ENCODE peak calls at places on chromosome X, in six cellular contexts. I is GM06990, R is nephron progenitor cell, O is kidney, E is progenitor cell of endocrine pancreas, D is heart left ventricle. M is an unnamed sample.

GRCh38 chrX:129732857-129733256 is 5.9 kb upstream of the XPNPEP2 start:
- DNase-seq in I (no peak), R (no peak), O (no peak), E (no peak), D (no peak), M (no peak)

GRCh38 chrX:46831620-46832327 is 5.1 kb upstream of the RP2 start:
- DNase-seq in I (no peak), R (no peak), O (no peak), E (no peak), D (no peak), M (no peak)

GRCh38 chrX:71103110-71103983 is 3.2 kb downstream of the CXorf65 start:
- DNase-seq in I (peak; percentile 57), R (peak; percentile 48), O (no peak), E (no peak), D (no peak), M (no peak)

GRCh38 chrX:105260291-105261043 is 40.0 kb upstream of the TEX13A start:
- DNase-seq in I (no peak), R (no peak), O (no peak), E (no peak), D (peak; percentile 22), M (no peak)

GRCh38 chrX:150202641-150203248 is 160.4 kb upstream of the MAMLD1 start:
- DNase-seq in I (no peak), R (no peak), O (no peak), E (no peak), D (no peak), M (peak; percentile 27)

GRCh38 chrX:12919620-12920019 is 13.2 kb downstream of the TLR8 start:
- DNase-seq in I (no peak), R (no peak), O (no peak), E (no peak), D (no peak), M (no peak)

GRCh38 chrX:153670748-153671588 is 2.6 kb downstream of the PNCK start:
- DNase-seq in I (no peak), R (no peak), O (peak; percentile 66), E (no peak), D (no peak), M (peak; percentile 9)

GRCh38 chrX:1928805-1929204 is 313.9 kb downstream of the ASMT start:
- DNase-seq in I (no peak), R (no peak), O (no peak), E (no peak), D (no peak), M (peak; percentile 2)

DNA sequence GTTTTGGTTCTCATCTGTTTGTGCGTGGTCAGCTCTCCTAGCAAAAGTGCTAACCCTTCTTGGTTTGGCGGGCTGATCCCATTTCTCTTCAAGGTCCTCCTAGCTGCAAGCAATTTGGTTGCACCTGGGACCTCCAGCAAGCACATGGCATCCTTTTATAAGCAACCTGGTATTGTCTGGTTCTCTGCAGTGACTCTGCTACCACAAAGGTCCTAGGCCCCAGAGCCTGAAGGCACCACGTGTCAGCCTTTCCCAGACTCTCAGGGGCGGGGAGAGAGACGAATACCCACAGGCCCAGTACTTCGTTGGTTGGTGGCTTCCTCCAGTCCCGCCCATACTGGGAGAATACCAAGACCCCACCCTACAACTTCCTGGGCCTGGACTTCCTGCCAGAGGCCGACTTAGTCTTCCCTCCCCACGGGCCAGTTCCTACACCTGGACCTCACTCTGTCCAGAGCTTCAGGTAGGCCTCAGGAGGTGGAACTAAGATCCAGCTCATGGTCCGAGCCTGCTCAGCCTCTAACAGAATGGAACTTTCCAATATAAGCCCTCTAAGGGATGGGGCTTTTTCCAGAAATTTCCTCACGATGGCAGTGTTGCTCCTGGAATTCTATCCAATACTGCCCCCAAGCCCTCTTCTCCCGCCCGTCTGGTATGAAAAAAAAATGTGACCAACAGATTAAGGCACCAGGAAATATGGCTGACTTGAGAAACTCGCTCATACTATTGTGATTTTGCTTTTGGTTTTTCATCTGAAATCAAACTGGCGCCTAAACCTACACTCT is 192.5 kb upstream of the STK26 start:
- DNase-seq in I (no peak), R (peak; percentile 80), O (peak; percentile 86), E (peak; percentile 73), D (peak; percentile 64), M (peak; percentile 82)
- TF ChIP-seq CTCF in I (no peak), R (peak; percentile 62), O (peak; percentile 44), E (peak; percentile 79), D (peak; percentile 60), M (no peak)

DNA sequence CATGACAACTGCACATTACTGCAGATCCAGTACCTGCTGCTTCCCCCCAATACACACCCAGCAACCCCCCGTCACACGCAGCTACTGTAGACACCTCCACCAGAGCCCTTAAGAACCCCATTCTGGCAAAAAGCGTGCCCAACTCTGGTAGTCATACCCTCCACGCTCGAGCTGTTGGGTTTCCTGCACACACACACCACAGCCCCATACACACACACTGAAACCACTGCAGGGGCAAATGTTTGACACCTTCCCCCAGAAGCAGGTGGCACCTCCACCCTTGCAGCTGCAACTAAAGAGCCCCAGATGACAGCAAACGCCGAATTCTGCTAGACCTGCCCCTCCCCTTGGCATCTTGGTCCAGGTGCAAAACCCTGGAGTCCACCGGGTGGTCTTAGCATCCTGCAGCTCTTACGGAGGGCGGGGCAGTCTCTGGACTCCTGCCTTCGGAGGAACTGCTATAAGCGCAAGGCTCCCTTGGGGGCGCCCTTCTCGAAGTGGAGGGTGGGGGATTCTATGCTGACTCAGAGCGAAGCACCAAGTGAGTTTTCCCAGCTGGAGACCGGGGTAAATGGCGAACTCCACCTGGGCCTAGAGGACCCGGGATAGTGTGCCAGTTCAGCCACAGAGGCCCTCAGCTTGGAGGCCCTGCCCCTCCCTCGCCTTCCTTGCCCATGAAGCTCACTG is 1.5 kb downstream of the FRMPD3 start:
- DNase-seq in I (peak; percentile 37), R (peak; percentile 65), O (no peak), E (no peak), D (no peak), M (no peak)
- TF ChIP-seq CTCF in I (peak; percentile 39), R (peak; percentile 44), O (no peak), E (peak; percentile 47), D (no peak), M (no peak)

GRCh38 chrX:133742602-133743305 is 242.6 kb downstream of the GPC3 start:
- DNase-seq in I (no peak), R (no peak), O (no peak), E (no peak), D (no peak), M (no peak)

GRCh38 chrX:133746593-133746992 is 238.8 kb downstream of the GPC3 start:
- DNase-seq in I (peak; percentile 7), R (no peak), O (no peak), E (no peak), D (no peak), M (no peak)

GRCh38 chrX:133749370-133749769 is 236.0 kb downstream of the GPC3 start:
- DNase-seq in I (no peak), R (no peak), O (no peak), E (no peak), D (no peak), M (no peak)

GRCh38 chrX:133741303-133741702 is 244.1 kb downstream of the GPC3 start:
- DNase-seq in I (no peak), R (no peak), O (no peak), E (no peak), D (no peak), M (no peak)

GRCh38 chrX:133745361-133745760 is 240.0 kb downstream of the GPC3 start:
- DNase-seq in I (no peak), R (no peak), O (no peak), E (no peak), D (no peak), M (no peak)
- TF ChIP-seq CTCF in I (peak; percentile 33), R (no peak), O (no peak), E (peak; percentile 6), D (no peak), M (no peak)

DNA sequence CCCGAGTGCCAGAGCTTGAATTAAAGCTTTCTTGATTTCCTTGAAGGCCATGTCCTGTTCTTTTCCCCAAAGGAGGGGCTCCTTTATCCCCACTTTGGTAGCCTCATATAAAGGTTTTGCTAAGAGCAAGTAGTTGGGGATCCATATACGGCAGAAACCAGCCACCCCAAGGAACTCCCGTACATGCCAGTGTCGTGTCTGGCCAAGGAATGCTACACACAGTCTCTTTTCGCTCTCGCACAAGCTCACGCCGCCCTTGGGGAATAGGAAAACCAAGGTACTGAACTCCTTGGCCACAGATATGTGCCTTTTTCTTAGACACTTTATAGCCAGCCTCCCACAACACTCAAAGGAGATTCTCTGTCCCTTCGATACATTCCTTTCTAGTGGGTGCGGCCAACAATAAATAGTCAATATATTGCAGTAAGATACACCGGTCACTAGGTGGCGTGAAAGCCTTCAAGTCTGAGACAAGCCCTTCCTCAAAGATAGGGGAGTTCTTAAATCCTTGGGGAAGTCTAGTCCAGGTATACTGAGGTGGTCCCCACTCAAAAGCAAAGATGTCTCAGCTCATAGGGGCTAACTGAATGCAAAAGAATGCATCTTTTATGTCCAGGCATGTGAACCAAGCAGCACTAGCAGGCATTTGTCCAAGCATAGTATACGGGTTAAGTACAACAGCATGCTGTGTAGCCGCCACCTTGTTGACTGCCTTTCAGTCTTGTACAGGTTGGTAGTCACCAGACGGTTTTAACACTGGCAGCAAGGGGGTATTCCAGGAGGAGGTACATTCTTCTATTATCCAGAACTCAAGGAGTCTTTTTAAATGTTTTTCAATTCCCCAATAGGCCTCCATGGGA is 57.8 kb upstream of the XAGE1B start:
- DNase-seq in I (no peak), R (peak; percentile 25), O (no peak), E (no peak), D (peak; percentile 16), M (peak; percentile 16)
- TF ChIP-seq CTCF in I (peak; percentile 73), R (peak; percentile 53), O (peak; percentile 50), E (peak; percentile 59), D (peak; percentile 58), M (peak; percentile 44)

DNA sequence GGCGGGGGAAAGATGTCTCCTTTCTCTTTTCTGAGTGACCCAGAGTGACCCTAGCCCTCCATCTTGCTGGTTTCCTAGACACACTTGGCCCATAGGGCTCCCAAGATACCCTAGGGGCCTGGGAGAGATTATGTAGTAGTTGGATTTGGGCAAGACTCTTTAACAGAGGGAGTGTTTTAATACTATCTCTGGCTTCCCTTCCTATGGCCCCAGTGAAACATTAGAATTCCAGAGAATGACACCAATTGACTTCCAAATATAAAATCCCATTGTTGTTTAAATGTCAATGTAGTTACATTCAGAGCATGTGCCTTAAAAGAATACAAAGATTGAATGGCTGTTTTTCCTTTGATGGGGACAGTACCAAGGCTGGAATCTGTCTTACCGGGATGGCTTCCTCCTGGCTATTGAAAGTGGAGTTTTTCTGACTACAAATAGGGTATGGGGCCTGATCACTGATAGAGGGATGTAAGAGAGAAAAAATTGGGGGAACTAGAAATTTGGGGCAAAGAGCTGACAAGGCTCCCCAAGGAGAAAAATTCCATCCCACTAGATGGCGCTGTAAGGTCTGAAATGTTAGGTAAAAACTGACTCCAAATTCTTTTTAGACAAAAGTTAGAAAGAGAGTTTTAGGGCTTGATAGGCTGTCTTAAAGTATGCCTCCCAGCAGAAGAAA is 10.7 kb downstream of the TENT5D start:
- DNase-seq in I (no peak), R (no peak), O (no peak), E (no peak), D (no peak), M (no peak)
- TF ChIP-seq CTCF in I (peak; percentile 41), R (no peak), O (no peak), E (no peak), D (no peak), M (no peak)

DNA sequence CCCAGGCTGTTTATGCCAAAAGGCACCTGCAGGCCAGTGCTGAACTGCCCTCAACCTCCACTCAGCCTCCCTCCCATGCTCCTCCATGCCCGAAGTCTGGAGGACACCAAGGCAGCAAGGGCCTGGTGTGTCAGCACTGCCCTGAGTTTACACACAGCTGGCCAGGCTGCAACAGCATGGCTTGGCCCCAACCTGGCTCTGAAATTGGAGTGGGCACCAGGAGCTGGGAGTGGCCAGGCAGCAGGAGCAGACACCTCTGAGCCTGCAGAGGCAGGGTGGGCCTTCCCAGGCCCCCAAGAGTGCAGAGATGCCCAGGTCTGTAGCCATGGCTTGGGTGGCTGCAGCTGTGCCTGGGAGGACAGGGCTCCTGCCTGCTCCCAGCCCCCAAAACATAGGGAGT is 571.2 kb upstream of the ACTRT1 start:
- DNase-seq in I (no peak), R (no peak), O (peak; percentile 44), E (no peak), D (no peak), M (no peak)
- TF ChIP-seq CTCF in I (no peak), R (no peak), O (no peak), E (no peak), D (no peak), M (no peak)